ENCODE peak calls at places on chromosomes 12 and 14, in four cellular contexts. L is uterus, B is AG04450, O is fibroblast of lung. K is an unnamed sample.

GRCh38 chr14:103315368-103315911 is 18.6 kb upstream of the EIF5 start:
- DNase-seq in O (peak; percentile 84), B (peak; percentile 30), L (no peak), K (no peak)

GRCh38 chr12:107429006-107429698 is 256.4 kb upstream of the PWP1 start:
- DNase-seq in O (no peak), L (no peak), B (no peak), K (peak; percentile 23)

GRCh38 chr12:124992874-124993567 is 424 bp upstream of the BRI3BP start:
- DNase-seq in B (no peak), O (peak; percentile 28), L (no peak), K (peak; percentile 74)

GRCh38 chr12:12387521-12387920 is 30.6 kb downstream of the BORCS5 start:
- DNase-seq in B (no peak), O (peak; percentile 75), L (no peak), K (no peak)

GRCh38 chr14:64673748-64674147 is 30.5 kb upstream of the PLEKHG3 start:
- DNase-seq in B (no peak), L (no peak), O (no peak), K (no peak)

GRCh38 chr12:107537464-107538119 is 148.0 kb upstream of the PWP1 start:
- DNase-seq in L (no peak), B (no peak), O (no peak), K (no peak)

GRCh38 chr12:66590276-66590675 is 88.6 kb downstream of the GRIP1 start:
- DNase-seq in O (no peak), B (no peak), L (no peak), K (no peak)

GRCh38 chr14:102320033-102320660 is 601 bp downstream of the ZNF839 start:
- DNase-seq in O (peak; percentile 46), L (peak; percentile 62), B (no peak), K (no peak)

GRCh38 chr12:127294651-127295205 is 972.2 kb upstream of the TMEM132C start:
- DNase-seq in O (no peak), L (no peak), B (no peak), K (no peak)

GRCh38 chr14:99270491-99271287 is 1.3 kb downstream of the BCL11B start:
- DNase-seq in L (no peak), B (no peak), O (no peak), K (no peak)

GRCh38 chr12:65278576-65279386 is at the start of gene MSRB3:
- DNase-seq in O (peak; percentile 78), B (peak; percentile 37), L (peak; percentile 84), K (no peak)

DNA sequence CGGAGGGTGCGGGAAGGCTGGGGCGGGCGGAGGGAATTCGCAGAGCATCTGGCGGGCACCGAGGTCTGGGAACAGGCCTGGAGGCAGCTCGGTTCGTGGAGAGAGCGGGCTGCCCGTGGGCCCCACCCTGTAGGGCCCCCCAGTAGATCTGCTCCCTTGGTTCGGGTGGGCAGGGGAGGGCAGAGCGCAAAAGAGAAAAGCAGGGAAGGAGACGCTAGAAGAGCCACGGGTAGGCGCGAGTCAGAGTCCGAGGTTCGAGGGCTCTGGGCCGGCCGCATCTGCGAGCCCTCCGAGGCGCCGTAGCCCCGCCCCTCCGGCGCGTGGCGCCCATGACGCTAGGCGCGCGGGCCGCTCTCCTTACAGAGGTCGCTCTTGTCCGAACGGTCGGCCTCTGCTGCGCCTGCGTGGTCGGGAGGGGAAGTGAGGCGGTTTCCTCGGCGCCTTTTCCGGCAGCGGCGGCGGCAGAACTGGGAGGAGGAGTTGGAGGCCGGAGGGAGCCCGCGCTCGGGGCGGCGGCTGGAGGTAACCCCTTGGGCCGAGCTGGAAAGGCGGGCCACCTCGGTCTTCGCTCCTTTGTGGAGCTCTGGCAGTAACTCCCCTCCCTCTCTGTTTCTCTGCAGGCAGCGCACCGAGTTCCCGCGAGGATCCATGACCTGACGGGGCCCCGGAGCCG is at the start of gene ARF6:
- DNase-seq in L (peak; percentile 98), O (peak; percentile 97), B (peak; percentile 88), K (peak; percentile 90)
- TF ChIP-seq CTCF in L (peak; percentile 43), O (no peak), B (peak; percentile 14), K (peak; percentile 32)

DNA sequence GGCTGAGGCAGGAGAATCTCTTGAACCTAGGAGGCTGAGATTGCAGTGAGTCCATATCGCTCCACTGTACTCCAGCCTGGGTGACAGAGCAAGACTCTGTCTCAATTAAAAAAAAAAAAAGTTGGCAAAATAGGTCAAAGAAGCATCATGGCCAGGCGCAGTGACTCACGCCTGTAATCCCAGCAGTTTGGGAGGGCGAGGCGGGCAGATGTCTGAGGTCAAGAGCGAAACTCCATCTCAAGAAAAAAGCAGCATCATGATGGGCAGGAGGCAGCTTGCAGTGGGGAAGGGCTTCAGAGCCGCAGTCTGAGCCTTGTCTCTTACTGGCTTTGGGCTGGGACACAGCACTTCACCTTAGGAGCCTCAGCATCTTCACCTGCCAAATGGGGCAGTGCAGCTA is 21.4 kb downstream of the TEAD4 start:
- DNase-seq in O (no peak), L (no peak), B (no peak), K (no peak)
- H3K4me3 ChIP-seq in O (no peak overlapping the region), L (no peak overlapping the region), B (no peak overlapping the region), K (no peak overlapping the region)

GRCh38 chr14:96225745-96226151 is 21.1 kb downstream of the BDKRB2 start:
- DNase-seq in B (no peak), O (peak; percentile 62), L (peak; percentile 44), K (no peak)
- TF ChIP-seq CTCF in B (peak; percentile 46), O (peak; percentile 15), L (no peak), K (no peak)

DNA sequence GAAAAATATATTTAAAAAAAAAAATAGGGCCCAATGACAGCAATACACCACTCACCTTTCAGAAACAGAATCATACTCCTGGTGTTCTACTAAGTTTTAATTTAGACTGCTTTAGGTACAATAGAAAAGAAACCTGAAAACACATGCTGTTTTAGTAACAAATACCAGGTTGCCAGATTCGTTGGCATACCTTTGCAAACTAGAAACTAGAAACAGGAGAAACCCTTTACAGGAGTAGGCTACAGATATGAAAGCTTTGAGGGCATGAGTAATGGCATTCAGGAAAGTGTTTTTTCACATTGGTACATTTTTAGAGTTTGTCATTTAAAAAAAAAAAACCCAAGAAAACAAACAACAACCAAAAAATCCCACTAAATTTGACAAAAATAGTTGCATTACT is 4.1 kb downstream of the SIX1 start:
- DNase-seq in L (no peak), B (no peak), O (no peak), K (no peak)
- H3K4me3 ChIP-seq in L (no peak overlapping the region), B (peak overlapping the region; percentile 88), O (peak overlapping the region; percentile 89), K (no peak overlapping the region)

K was measured in LNCaP clone FGC.